ENCODE peak calls at places on chromosomes 2 and 18, in six cellular contexts. One of them, this sample, is unnamed.

GRCh38 chr2:234954551-234954992 is 2.8 kb downstream of the SH3BP4 start:
- DNase-seq in A549: no peak
- DNase-seq in left ventricle myocardium inferior: no peak
- DNase-seq in upper lobe of right lung: no peak
- DNase-seq in body of pancreas: no peak
- DNase-seq in heart left ventricle: no peak
- DNase-seq in this sample: no peak

GRCh38 chr2:26691881-26692813 is at the start of gene KCNK3:
- DNase-seq in upper lobe of right lung: peak; percentile 73
- DNase-seq in left ventricle myocardium inferior: peak; percentile 70
- DNase-seq in A549: peak; percentile 50
- DNase-seq in body of pancreas: peak; percentile 85
- DNase-seq in heart left ventricle: peak; percentile 82
- DNase-seq in this sample: no peak

GRCh38 chr2:156918410-156918809 is 339.1 kb upstream of the GALNT5 start:
- DNase-seq in A549: no peak
- DNase-seq in body of pancreas: no peak
- DNase-seq in upper lobe of right lung: no peak
- DNase-seq in heart left ventricle: no peak
- DNase-seq in left ventricle myocardium inferior: no peak
- DNase-seq in this sample: no peak

GRCh38 chr18:35038881-35039491 is 2.2 kb upstream of the MAPRE2 start:
- DNase-seq in left ventricle myocardium inferior: no peak
- DNase-seq in upper lobe of right lung: no peak
- DNase-seq in heart left ventricle: no peak
- DNase-seq in body of pancreas: no peak
- DNase-seq in A549: no peak
- DNase-seq in this sample: no peak

GRCh38 chr2:227394403-227394802 is 6.7 kb upstream of the SCYGR1 start:
- DNase-seq in body of pancreas: no peak
- DNase-seq in upper lobe of right lung: no peak
- DNase-seq in heart left ventricle: no peak
- DNase-seq in A549: no peak
- DNase-seq in left ventricle myocardium inferior: no peak
- DNase-seq in this sample: no peak

GRCh38 chr2:158726906-158727592 is 68.1 kb upstream of the DAPL1 start:
- DNase-seq in A549: no peak
- DNase-seq in body of pancreas: no peak
- DNase-seq in heart left ventricle: no peak
- DNase-seq in upper lobe of right lung: no peak
- DNase-seq in left ventricle myocardium inferior: peak; percentile 33
- DNase-seq in this sample: no peak

GRCh38 chr18:26574958-26575864 is 26.9 kb upstream of the KCTD1 start:
- DNase-seq in body of pancreas: peak; percentile 40
- DNase-seq in heart left ventricle: peak; percentile 76
- DNase-seq in upper lobe of right lung: peak; percentile 80
- DNase-seq in left ventricle myocardium inferior: peak; percentile 28
- DNase-seq in A549: peak; percentile 64
- DNase-seq in this sample: peak; percentile 27

GRCh38 chr2:150080115-150080514 is 407.4 kb downstream of the RND3 start:
- DNase-seq in left ventricle myocardium inferior: no peak
- DNase-seq in A549: no peak
- DNase-seq in body of pancreas: no peak
- DNase-seq in heart left ventricle: no peak
- DNase-seq in upper lobe of right lung: no peak
- DNase-seq in this sample: no peak

GRCh38 chr18:27652480-27653121 is 467.5 kb upstream of the CHST9 start:
- DNase-seq in heart left ventricle: no peak
- DNase-seq in left ventricle myocardium inferior: no peak
- DNase-seq in A549: no peak
- DNase-seq in upper lobe of right lung: no peak
- DNase-seq in body of pancreas: no peak
- DNase-seq in this sample: no peak

GRCh38 chr2:204180671-204181070 is 244.1 kb downstream of the ICOS start:
- DNase-seq in upper lobe of right lung: peak; percentile 62
- DNase-seq in body of pancreas: no peak
- DNase-seq in heart left ventricle: no peak
- DNase-seq in left ventricle myocardium inferior: no peak
- DNase-seq in A549: no peak
- DNase-seq in this sample: no peak

GRCh38 chr2:20604957-20605381 is 45.9 kb downstream of the HS1BP3 start:
- DNase-seq in left ventricle myocardium inferior: no peak
- DNase-seq in body of pancreas: peak; percentile 11
- DNase-seq in A549: no peak
- DNase-seq in upper lobe of right lung: no peak
- DNase-seq in heart left ventricle: peak; percentile 30
- DNase-seq in this sample: no peak

GRCh38 chr18:474416-474815 is 26.1 kb downstream of the COLEC12 start:
- DNase-seq in heart left ventricle: no peak
- DNase-seq in left ventricle myocardium inferior: no peak
- DNase-seq in body of pancreas: no peak
- DNase-seq in A549: no peak
- DNase-seq in upper lobe of right lung: no peak
- DNase-seq in this sample: no peak

GRCh38 chr2:152402780-152403388 is 67.9 kb downstream of the FMNL2 start:
- DNase-seq in upper lobe of right lung: no peak
- DNase-seq in left ventricle myocardium inferior: no peak
- DNase-seq in heart left ventricle: no peak
- DNase-seq in body of pancreas: no peak
- DNase-seq in A549: no peak
- DNase-seq in this sample: no peak

GRCh38 chr2:179701524-179702110 is 159.8 kb downstream of the ZNF385B start:
- DNase-seq in heart left ventricle: no peak
- DNase-seq in A549: no peak
- DNase-seq in upper lobe of right lung: no peak
- DNase-seq in left ventricle myocardium inferior: no peak
- DNase-seq in body of pancreas: no peak
- DNase-seq in this sample: no peak

DNA sequence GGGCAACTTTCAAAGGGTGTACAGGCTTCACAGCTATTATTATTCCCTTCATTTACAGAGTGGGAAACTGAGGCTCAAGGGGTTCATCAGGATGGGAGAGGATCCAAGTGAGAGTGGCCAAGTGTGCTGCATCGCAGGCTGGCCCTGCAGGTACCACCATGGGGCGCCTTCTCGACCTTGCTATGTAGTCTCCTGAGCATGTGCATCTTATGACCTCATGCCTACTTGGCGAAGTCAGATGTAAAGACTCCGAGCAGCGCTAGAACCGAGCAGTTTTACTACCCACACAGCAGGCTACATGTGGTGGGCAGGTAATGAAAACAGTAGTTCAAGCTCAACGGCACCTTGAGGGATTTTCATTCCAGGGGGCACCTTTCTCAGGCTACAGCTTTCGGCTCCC is 42.0 kb downstream of the TFCP2L1 start:
- DNase-seq in left ventricle myocardium inferior: no peak
- DNase-seq in upper lobe of right lung: no peak
- DNase-seq in heart left ventricle: no peak
- DNase-seq in A549: no peak
- DNase-seq in body of pancreas: no peak
- DNase-seq in this sample: no peak
- H3K4me1 ChIP-seq in left ventricle myocardium inferior: no peaks in the 10 kb centered on the region
- H3K4me1 ChIP-seq in upper lobe of right lung: no peaks in the 10 kb centered on the region
- H3K4me1 ChIP-seq in heart left ventricle: no peaks in the 10 kb centered on the region
- H3K4me1 ChIP-seq in A549: no peaks in the 10 kb centered on the region
- H3K4me1 ChIP-seq in body of pancreas: no peaks in the 10 kb centered on the region
- H3K4me1 ChIP-seq in this sample: no peaks in the 10 kb centered on the region

GRCh38 chr2:113896791-113897190 is 6.9 kb downstream of the ACTR3 start:
- DNase-seq in heart left ventricle: no peak
- DNase-seq in A549: no peak
- DNase-seq in left ventricle myocardium inferior: no peak
- DNase-seq in upper lobe of right lung: no peak
- DNase-seq in body of pancreas: no peak
- DNase-seq in this sample: no peak
- H3K4me1 ChIP-seq in heart left ventricle: peaks cover 40% of the 10 kb centered on the region
- H3K4me1 ChIP-seq in A549: peaks cover 91% of the 10 kb centered on the region
- H3K4me1 ChIP-seq in left ventricle myocardium inferior: peaks cover 95% of the 10 kb centered on the region
- H3K4me1 ChIP-seq in upper lobe of right lung: peaks cover 88% of the 10 kb centered on the region
- H3K4me1 ChIP-seq in body of pancreas: peaks cover 86% of the 10 kb centered on the region
- H3K4me1 ChIP-seq in this sample: peaks cover 63% of the 10 kb centered on the region

GRCh38 chr2:72871880-72872279 is 15.3 kb upstream of the SPR start:
- DNase-seq in heart left ventricle: no peak
- DNase-seq in left ventricle myocardium inferior: no peak
- DNase-seq in body of pancreas: no peak
- DNase-seq in A549: no peak
- DNase-seq in upper lobe of right lung: no peak
- DNase-seq in this sample: no peak
- H3K4me1 ChIP-seq in heart left ventricle: no peaks in the 10 kb centered on the region
- H3K4me1 ChIP-seq in left ventricle myocardium inferior: no peaks in the 10 kb centered on the region
- H3K4me1 ChIP-seq in body of pancreas: no peaks in the 10 kb centered on the region
- H3K4me1 ChIP-seq in A549: no peaks in the 10 kb centered on the region
- H3K4me1 ChIP-seq in upper lobe of right lung: no peaks in the 10 kb centered on the region
- H3K4me1 ChIP-seq in this sample: no peaks in the 10 kb centered on the region

GRCh38 chr18:3266062-3266608 is 4.2 kb downstream of the MYL12B start:
- DNase-seq in left ventricle myocardium inferior: no peak
- DNase-seq in upper lobe of right lung: no peak
- DNase-seq in body of pancreas: no peak
- DNase-seq in A549: no peak
- DNase-seq in heart left ventricle: no peak
- DNase-seq in this sample: no peak

GRCh38 chr18:3269241-3269640 is 7.3 kb downstream of the MYL12B start:
- DNase-seq in left ventricle myocardium inferior: no peak
- DNase-seq in upper lobe of right lung: no peak
- DNase-seq in heart left ventricle: no peak
- DNase-seq in body of pancreas: no peak
- DNase-seq in A549: no peak
- DNase-seq in this sample: no peak

GRCh38 chr18:3268306-3268705 is 6.4 kb downstream of the MYL12B start:
- DNase-seq in upper lobe of right lung: no peak
- DNase-seq in A549: no peak
- DNase-seq in body of pancreas: no peak
- DNase-seq in heart left ventricle: no peak
- DNase-seq in left ventricle myocardium inferior: no peak
- DNase-seq in this sample: no peak

GRCh38 chr18:3273042-3273441 is 11.1 kb downstream of the MYL12B start:
- DNase-seq in left ventricle myocardium inferior: no peak
- DNase-seq in upper lobe of right lung: no peak
- DNase-seq in A549: no peak
- DNase-seq in heart left ventricle: no peak
- DNase-seq in body of pancreas: no peak
- DNase-seq in this sample: no peak

DNA sequence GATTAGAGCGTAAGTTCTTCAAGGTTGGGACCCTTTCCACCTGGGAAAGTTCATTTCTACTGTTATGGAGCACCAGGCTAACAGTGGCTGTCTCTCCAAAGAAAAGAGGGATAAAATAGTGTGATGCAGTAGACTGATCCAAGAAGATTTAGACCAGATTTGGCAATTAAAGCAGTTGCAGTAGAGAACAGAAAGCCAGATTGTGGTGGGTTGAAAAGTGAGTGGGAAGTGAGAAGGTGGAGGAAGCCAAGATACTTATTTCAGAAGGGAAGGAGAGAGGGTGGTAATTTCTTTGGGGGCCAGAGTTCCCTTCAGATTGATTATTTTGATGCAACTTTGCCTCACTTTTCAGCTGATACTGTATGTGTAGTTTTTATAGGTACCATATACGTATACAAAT is 8.0 kb downstream of the MYL12B start:
- DNase-seq in left ventricle myocardium inferior: no peak
- DNase-seq in body of pancreas: no peak
- DNase-seq in A549: no peak
- DNase-seq in upper lobe of right lung: no peak
- DNase-seq in heart left ventricle: no peak
- DNase-seq in this sample: no peak
- H3K4me1 ChIP-seq in left ventricle myocardium inferior: peaks cover 85% of the 10 kb centered on the region
- H3K4me1 ChIP-seq in body of pancreas: peaks cover 51% of the 10 kb centered on the region
- H3K4me1 ChIP-seq in A549: peaks cover 51% of the 10 kb centered on the region
- H3K4me1 ChIP-seq in upper lobe of right lung: peaks cover 60% of the 10 kb centered on the region
- H3K4me1 ChIP-seq in heart left ventricle: peaks cover 48% of the 10 kb centered on the region
- H3K4me1 ChIP-seq in this sample: peaks cover 41% of the 10 kb centered on the region

DNA sequence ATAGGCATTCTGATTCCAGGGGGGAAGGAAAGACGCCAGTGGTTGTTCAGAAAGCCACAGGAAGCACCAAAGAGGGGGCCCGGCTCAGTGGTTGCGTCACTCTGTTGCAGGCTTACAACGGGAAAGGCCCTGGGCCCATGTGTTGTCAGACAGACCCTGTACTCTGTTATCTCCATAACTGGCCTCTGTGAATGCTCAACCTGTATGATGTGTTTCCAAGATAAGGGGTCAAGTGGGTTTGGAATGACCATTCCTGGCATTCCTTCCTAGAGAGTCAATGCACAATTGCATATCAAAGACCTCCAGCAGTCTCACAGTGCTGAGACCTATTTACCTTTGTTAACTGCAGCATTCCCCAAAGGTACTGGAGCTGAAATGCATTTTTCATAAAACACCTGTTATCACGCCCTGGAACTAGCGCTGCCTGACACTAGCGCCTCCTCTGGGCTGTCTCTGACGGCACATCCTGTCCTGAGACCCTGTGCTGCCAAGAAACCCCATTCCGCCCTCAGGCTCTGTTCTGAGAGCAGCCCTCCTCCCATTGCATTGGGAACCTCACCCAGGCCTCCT is 13.2 kb upstream of the LRRFIP1 start:
- DNase-seq in body of pancreas: peak; percentile 72
- DNase-seq in A549: no peak
- DNase-seq in heart left ventricle: no peak
- DNase-seq in upper lobe of right lung: no peak
- DNase-seq in left ventricle myocardium inferior: no peak
- DNase-seq in this sample: peak; percentile 91
- H3K4me1 ChIP-seq in body of pancreas: peaks cover 21% of the 10 kb centered on the region
- H3K4me1 ChIP-seq in A549: peaks cover 8% of the 10 kb centered on the region
- H3K4me1 ChIP-seq in heart left ventricle: peaks cover 23% of the 10 kb centered on the region
- H3K4me1 ChIP-seq in upper lobe of right lung: peaks cover 35% of the 10 kb centered on the region
- H3K4me1 ChIP-seq in left ventricle myocardium inferior: peaks cover 48% of the 10 kb centered on the region
- H3K4me1 ChIP-seq in this sample: peaks cover 34% of the 10 kb centered on the region

GRCh38 chr2:127428057-127428814 is 10.0 kb downstream of the PROC start:
- DNase-seq in heart left ventricle: no peak
- DNase-seq in upper lobe of right lung: peak; percentile 60
- DNase-seq in A549: no peak
- DNase-seq in body of pancreas: no peak
- DNase-seq in left ventricle myocardium inferior: no peak
- DNase-seq in this sample: no peak
- H3K4me1 ChIP-seq in heart left ventricle: no peaks in the 10 kb centered on the region
- H3K4me1 ChIP-seq in upper lobe of right lung: peaks cover 7% of the 10 kb centered on the region
- H3K4me1 ChIP-seq in A549: no peaks in the 10 kb centered on the region
- H3K4me1 ChIP-seq in body of pancreas: peaks cover 7% of the 10 kb centered on the region
- H3K4me1 ChIP-seq in left ventricle myocardium inferior: peaks cover 7% of the 10 kb centered on the region
- H3K4me1 ChIP-seq in this sample: no peaks in the 10 kb centered on the region